ENCODE peak calls at places on chromosomes 3 and 15, in six cellular contexts. H, N, Z, E, S and R are unnamed samples.

GRCh38 chr3:168722091-168722490 is 626.4 kb upstream of the GOLIM4 start:
- DNase-seq in E (peak; percentile 20), N (no peak), Z (no peak), S (no peak), H (no peak), R (peak; percentile 40)

GRCh38 chr15:33994005-33994615 is 25.8 kb downstream of the CHRM5 start:
- DNase-seq in S (peak; percentile 40), N (peak; percentile 4), H (no peak), Z (peak; percentile 57), E (peak; percentile 17), R (no peak)

GRCh38 chr15:95937128-95937528 is 393.4 kb upstream of the NR2F2 start:
- DNase-seq in S (no peak), E (no peak), N (no peak), H (no peak), Z (peak; percentile 58), R (no peak)

GRCh38 chr3:60829058-60829457 is 422.2 kb downstream of the FHIT start:
- DNase-seq in N (no peak), E (no peak), Z (no peak), S (no peak), H (no peak), R (no peak)

GRCh38 chr15:84749111-84749991 is 959 bp downstream of the ZNF592 start:
- DNase-seq in E (peak; percentile 22), N (no peak), Z (peak; percentile 36), S (peak; percentile 26), H (peak; percentile 59), R (no peak)

GRCh38 chr3:141690366-141691072 is 47.6 kb upstream of the RNF7 start:
- DNase-seq in Z (no peak), S (no peak), E (no peak), N (no peak), H (no peak), R (no peak)

GRCh38 chr15:57797608-57798267 is 91.2 kb downstream of the POLR2M start:
- DNase-seq in H (no peak), S (no peak), N (no peak), Z (no peak), E (no peak), R (no peak)

GRCh38 chr3:20064796-20065564 is 24.7 kb downstream of the KAT2B start:
- DNase-seq in N (no peak), H (no peak), E (peak; percentile 61), S (no peak), Z (no peak), R (no peak)

GRCh38 chr3:154324919-154325318 is 632 bp upstream of the DHX36 start:
- DNase-seq in Z (peak; percentile 21), N (no peak), S (peak; percentile 8), H (no peak), E (no peak), R (no peak)

GRCh38 chr3:23019596-23020300 is 183.4 kb upstream of the UBE2E2 start:
- DNase-seq in N (no peak), E (peak; percentile 44), Z (peak; percentile 76), H (no peak), S (peak; percentile 40), R (no peak)

GRCh38 chr3:10688126-10688525 is 127.9 kb upstream of the SLC6A11 start:
- DNase-seq in Z (no peak), N (no peak), S (no peak), H (no peak), E (no peak), R (no peak)

GRCh38 chr3:104460477-104461406 is 906.0 kb upstream of the ALCAM start:
- DNase-seq in S (peak; percentile 20), Z (peak; percentile 55), E (peak; percentile 42), N (no peak), H (no peak), R (peak; percentile 44)

GRCh38 chr3:74463515-74463914 is 150.9 kb downstream of the CNTN3 start:
- DNase-seq in N (no peak), Z (no peak), E (no peak), S (no peak), H (no peak), R (no peak)

GRCh38 chr3:156818890-156819289 is 7.3 kb upstream of the LEKR1 start:
- DNase-seq in E (peak; percentile 92), Z (peak; percentile 69), S (peak; percentile 59), H (no peak), N (no peak), R (no peak)

GRCh38 chr3:156817931-156818765 is 8.0 kb upstream of the LEKR1 start:
- DNase-seq in E (peak; percentile 59), Z (no peak), S (peak; percentile 36), H (no peak), N (no peak), R (no peak)

GRCh38 chr3:156814295-156814694 is 11.9 kb upstream of the LEKR1 start:
- DNase-seq in S (peak; percentile 72), H (no peak), E (peak; percentile 68), Z (no peak), N (no peak), R (no peak)

GRCh38 chr3:156816091-156816793 is 9.9 kb upstream of the LEKR1 start:
- DNase-seq in N (no peak), H (peak; percentile 61), S (peak; percentile 27), Z (peak; percentile 59), E (no peak), R (no peak)

GRCh38 chr3:156816794-156817741 is 9.1 kb upstream of the LEKR1 start:
- DNase-seq in H (peak; percentile 93), E (peak; percentile 86), S (peak; percentile 86), Z (peak; percentile 83), N (peak; percentile 80), R (no peak)
- TF ChIP-seq CTCF in H (no peak), E (peak; percentile 34), S (no peak), Z (no peak), N (peak; percentile 8), R (no peak)

GRCh38 chr3:156865732-156866131 is 39.6 kb downstream of the LEKR1 start:
- DNase-seq in N (no peak), H (no peak), E (no peak), Z (peak; percentile 19), S (no peak), R (no peak)
- TF ChIP-seq CTCF in N (no peak), H (no peak), E (peak; percentile 44), Z (no peak), S (no peak), R (no peak)

DNA sequence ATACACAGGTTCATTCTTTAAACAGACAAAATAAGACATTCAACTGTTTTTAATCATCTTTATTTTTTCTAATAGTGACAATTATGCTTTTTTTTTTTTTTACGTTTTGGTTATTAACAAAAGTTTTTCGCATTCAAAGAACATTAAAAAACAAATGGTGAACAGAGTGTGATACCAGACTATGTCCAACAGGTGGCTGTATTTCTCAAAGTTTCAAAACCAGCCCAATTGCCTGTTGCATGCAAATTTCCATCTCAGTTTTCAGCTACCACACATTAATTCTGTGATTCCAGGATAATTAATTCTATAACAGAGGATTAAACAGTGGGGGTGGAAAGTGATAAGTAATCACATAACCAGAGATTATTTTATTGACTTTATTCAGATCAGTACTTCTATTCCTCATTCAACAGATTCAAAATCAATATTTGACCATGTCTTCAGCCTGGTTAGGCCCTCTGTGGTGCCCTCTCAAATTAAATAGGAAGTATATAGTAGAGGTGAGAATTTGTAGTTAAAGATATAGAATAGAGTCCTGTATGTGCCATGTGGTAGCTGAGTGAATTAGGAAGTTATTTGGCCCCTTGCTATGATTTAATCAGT is 122.2 kb upstream of the DCBLD2 start:
- DNase-seq in N (no peak), S (peak; percentile 55), Z (peak; percentile 70), H (no peak), E (peak; percentile 29), R (no peak)
- TF ChIP-seq CTCF in N (peak; percentile 62), S (peak; percentile 62), Z (peak; percentile 62), H (peak; percentile 55), E (peak; percentile 88), R (peak; percentile 71)

GRCh38 chr3:193594946-193595689 is 2.1 kb downstream of the OPA1 start:
- DNase-seq in N (no peak), E (peak; percentile 26), S (no peak), Z (peak; percentile 17), H (no peak), R (no peak)
- TF ChIP-seq CTCF in N (no peak), E (no peak), S (no peak), Z (no peak), H (no peak), R (no peak)

GRCh38 chr15:71651750-71652186 is 158.6 kb upstream of the NR2E3 start:
- DNase-seq in E (peak; percentile 50), Z (peak; percentile 74), H (no peak), S (peak; percentile 78), N (peak; percentile 46), R (peak; percentile 46)
- TF ChIP-seq CTCF in E (peak; percentile 76), Z (peak; percentile 59), H (no peak), S (peak; percentile 68), N (peak; percentile 59), R (peak; percentile 83)

DNA sequence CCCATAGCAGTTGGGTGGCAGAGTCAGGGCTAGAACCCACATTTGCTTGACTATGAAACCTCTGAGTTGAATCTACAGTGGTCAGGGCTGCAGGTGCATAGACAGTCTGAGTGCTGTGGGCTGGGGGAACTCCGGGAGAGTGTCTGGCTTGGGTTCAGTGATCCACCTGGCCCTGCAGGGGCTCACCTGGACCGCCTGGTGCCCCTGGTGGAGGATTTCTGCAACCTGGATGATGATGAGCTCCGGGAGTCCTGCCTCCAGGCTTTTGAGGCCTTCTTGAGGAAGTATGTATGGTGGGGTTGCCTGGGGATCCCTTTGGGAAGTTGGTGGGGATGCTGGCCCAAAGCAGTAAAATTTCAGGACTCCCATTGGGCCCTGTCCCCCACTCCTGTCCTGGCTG is 16.3 kb downstream of the CAND2 start:
- DNase-seq in Z (no peak), E (no peak), H (no peak), S (no peak), N (no peak), R (no peak)
- TF ChIP-seq CTCF in Z (no peak), E (no peak), H (no peak), S (no peak), N (peak; percentile 7), R (no peak)

GRCh38 chr3:29280675-29281264 is at the start of gene RBMS3:
- DNase-seq in E (peak; percentile 89), N (no peak), S (peak; percentile 93), Z (peak; percentile 97), H (peak; percentile 58), R (peak; percentile 84)
- TF ChIP-seq CTCF in E (peak; percentile 67), N (peak; percentile 49), S (peak; percentile 42), Z (peak; percentile 63), H (peak; percentile 10), R (peak; percentile 59)

DNA sequence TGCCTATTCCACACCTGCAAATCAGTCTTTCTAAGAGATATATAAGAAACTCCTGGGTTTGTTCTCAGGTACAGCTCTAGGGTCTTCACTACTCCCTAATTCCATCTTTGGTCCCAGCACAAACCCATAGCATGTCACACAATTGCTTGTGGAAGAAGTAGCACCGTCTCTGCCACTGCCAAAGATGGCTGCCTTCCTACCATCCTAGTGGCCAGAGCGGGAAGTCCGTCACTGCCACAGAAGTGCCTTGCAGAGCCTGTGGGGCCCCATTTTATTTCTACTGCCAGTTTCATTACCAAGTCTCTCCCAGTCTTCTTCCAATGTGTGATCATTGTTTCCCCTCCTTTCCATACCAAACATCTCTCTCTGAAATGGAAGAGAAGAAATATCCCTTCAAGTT is 107.6 kb downstream of the CD47 start:
- DNase-seq in N (no peak), E (no peak), H (no peak), S (no peak), Z (no peak), R (no peak)
- TF ChIP-seq CTCF in N (peak; percentile 17), E (no peak), H (no peak), S (no peak), Z (no peak), R (peak; percentile 24)